ENCODE peak calls at places on chromosomes 16 and 17, in seven cellular contexts. G is psoas muscle, E is body of pancreas, K is left lung, P is ovary, N is colonic mucosa, T is K562. Y is an unnamed sample.

GRCh38 chr16:89137666-89138512 is 33.7 kb upstream of the CDH15 start:
- DNase-seq in G (no peak), E (no peak), K (peak), P (peak), N (no peak), T (no peak), Y (no peak)

GRCh38 chr17:18148586-18148985 is 35.0 kb upstream of the ALKBH5 start:
- DNase-seq in G (no peak), E (no peak), K (no peak), P (no peak), N (no peak), T (no peak), Y (no peak)

GRCh38 chr16:4021070-4021779 is 95.0 kb downstream of the ADCY9 start:
- DNase-seq in G (no peak), E (peak), K (peak), P (no peak), N (peak), T (no peak), Y (no peak)

GRCh38 chr17:34254146-34254545 is 939 bp upstream of the CCL2 start:
- DNase-seq in G (no peak), E (no peak), K (no peak), P (no peak), N (no peak), T (no peak), Y (no peak)

GRCh38 chr16:50156590-50156989 is 3.5 kb downstream of the TENT4B start:
- DNase-seq in G (no peak), E (no peak), K (no peak), P (no peak), N (no peak), T (no peak), Y (no peak)

GRCh38 chr16:17304124-17304813 is 166.5 kb downstream of the XYLT1 start:
- DNase-seq in G (no peak), E (peak), K (no peak), P (no peak), N (peak), T (no peak), Y (no peak)

GRCh38 chr16:27169511-27170071 is 33.7 kb upstream of the KDM8 start:
- DNase-seq in G (no peak), E (no peak), K (no peak), P (no peak), N (peak), T (no peak), Y (no peak)

GRCh38 chr16:87628940-87629339 is 26.6 kb downstream of the JPH3 start:
- DNase-seq in G (no peak), E (no peak), K (peak), P (no peak), N (no peak), T (no peak), Y (no peak)

GRCh38 chr17:66848496-66848895 is 13.6 kb downstream of the CACNG5 start:
- DNase-seq in G (no peak), E (no peak), K (no peak), P (no peak), N (no peak), T (no peak), Y (no peak)

DNA sequence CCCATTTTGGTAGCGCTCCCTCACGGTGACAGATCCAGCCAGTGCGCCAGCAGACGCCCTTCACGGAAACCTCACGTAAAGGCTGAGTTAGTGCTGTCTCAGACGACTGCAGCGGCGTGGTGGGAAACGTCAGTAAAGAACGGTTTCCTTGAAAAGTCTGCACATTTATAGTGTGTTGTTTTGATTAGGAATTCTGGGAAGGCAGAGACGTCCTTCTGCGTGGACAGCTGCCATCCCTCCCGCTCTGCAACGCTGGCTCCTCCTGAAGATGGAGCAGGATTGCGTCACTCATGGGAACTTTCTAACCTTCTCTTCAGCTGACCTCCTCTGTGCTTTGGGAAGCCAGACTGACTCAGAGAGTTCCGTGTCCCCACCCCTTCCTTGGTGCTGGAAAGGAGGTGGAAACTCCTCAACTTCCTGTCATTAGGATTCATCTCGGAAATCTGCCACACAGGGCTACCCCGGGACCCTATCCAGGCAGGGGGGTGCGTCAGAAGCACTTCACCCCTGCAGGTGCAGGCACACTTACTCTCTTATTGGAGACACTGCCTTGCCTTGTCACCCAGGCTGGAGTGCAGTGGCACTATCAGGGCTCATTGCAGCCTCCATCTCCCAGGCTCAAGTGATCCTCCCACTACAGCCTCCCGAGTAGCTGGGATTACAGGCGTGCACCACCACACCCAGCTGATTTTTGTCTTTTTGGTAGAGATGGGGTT is 24.3 kb upstream of the CRISPLD2 start:
- DNase-seq in G (peak), E (peak), K (peak), P (peak), N (peak), T (no peak), Y (no peak)
- H3K27ac ChIP-seq in G (peak), E (no peak), K (peak), P (peak), N (peak), T (no peak), Y (no peak)

GRCh38 chr17:63774982-63775290 is 966 bp downstream of the DDX42 start:
- DNase-seq in G (no peak), E (no peak), K (no peak), P (no peak), N (no peak), T (peak), Y (no peak)
- H3K27ac ChIP-seq in G (peak), E (peak), K (peak), P (no peak), N (peak), T (peak), Y (no peak)

DNA sequence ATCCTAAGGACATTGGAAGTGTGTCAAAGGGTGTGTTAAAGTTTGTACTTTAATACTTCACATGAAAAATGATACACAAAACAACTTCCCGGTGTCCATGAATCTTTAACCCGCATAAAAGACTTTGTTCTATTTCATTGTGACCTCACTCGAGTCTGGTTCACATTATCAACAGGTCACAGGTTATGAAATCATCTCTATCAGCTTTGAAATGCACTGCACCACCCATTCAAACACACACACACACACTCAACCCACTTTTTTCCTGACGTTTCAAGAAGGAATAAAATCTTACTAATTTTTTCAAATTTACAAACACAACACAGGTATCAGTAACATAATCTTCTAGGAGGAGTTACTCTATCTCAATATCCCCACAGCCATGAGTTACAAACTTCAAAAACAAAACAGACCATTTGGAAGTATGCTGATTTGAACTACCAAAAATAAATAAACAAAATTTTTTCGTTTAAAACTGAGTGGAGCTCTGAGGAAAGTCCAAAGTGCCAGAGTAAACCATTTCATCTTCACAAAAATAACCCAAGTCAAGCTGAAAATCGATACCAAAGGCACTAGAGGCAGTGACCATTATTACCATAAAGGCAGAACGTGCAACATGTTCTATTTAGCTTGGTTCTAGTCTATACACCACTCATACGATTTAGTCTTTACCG is 2.7 kb downstream of the ACOX1 start:
- DNase-seq in G (no peak), E (no peak), K (no peak), P (no peak), N (peak), T (peak), Y (no peak)
- H3K27ac ChIP-seq in G (peak), E (peak), K (peak), P (no peak), N (peak), T (peak), Y (no peak)

DNA sequence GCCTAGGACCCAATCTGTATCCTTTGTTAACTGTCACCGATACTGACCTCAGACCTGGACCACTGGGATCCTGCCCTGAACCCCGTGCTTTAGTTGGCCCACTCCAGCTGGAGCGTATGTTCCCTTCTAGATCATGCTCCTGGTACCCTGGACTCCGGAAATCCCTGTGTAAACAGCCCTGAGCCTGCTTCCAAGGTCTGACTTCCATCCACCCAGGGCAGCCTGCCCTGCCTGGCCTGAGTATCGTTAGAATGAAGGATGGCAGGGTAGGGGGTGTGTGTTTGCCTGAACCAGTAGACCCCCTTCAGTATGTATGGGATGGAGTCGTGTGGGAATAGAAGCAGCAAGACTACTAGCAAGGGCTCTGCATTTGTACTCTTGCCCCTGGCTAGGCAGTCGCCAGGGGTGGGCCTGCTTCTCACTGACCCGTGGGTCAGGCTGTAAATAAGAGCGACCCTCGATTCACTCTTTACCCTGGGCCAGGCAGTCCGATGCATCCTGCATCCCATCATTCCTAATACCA is 691 bp upstream of the TMEM98 start:
- DNase-seq in G (no peak), E (no peak), K (no peak), P (no peak), N (peak), T (no peak), Y (no peak)
- H3K27ac ChIP-seq in G (no peak), E (peak), K (peak), P (no peak), N (no peak), T (peak), Y (peak)

DNA sequence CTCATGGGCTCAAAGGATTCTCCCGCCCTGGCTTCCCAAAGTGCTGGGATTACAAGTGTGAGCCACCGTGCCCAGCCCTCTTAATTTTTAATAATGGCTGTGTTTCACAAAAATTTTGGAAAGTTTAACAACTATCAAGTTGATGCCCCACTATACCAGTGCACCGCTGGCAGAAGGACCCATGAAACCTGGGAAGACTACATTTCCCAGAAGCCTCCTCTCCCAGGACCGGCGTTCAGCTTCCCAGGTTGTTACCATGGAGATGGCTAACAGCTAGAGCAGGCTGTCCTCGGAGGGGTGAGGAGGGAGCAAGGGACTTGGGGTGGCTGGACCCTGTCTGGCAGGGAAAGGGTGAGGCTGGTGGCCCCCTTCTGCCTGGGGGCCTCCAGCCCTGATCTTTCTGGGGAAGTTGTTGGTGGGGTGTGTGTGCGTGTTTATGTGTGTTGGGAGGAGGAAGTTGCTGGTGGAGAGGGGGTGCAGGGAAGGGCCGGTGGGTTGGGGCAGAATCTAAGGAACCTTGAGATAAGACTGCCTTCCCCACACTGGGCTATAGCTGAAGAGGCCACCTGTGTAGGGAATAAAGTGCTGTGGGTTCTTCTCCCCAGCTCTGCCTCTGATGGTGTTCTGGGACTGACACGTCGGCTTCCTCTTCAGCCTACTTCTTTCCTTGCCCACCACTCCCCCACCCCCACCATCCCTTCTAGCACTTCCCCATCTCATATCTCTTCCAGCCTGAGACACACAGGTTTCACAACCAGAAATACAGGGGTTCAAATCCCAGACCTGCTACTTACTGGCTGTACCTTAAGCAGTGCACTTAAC is at the start of gene DRC7:
- DNase-seq in G (no peak), E (peak), K (no peak), P (no peak), N (peak), T (peak), Y (peak)
- H3K27ac ChIP-seq in G (no peak), E (peak), K (no peak), P (no peak), N (no peak), T (peak), Y (no peak)

GRCh38 chr16:11742536-11743307 is at the start of gene TXNDC11:
- DNase-seq in G (peak), E (peak), K (peak), P (peak), N (peak), T (peak), Y (peak)
- H3K27ac ChIP-seq in G (peak), E (peak), K (peak), P (peak), N (peak), T (peak), Y (peak)

GRCh38 chr16:81775570-81775969 is 3.5 kb upstream of the PLCG2 start:
- DNase-seq in G (no peak), E (no peak), K (no peak), P (no peak), N (no peak), T (no peak), Y (no peak)

GRCh38 chr16:81780350-81780749 is 1.3 kb downstream of the PLCG2 start:
- DNase-seq in G (no peak), E (no peak), K (no peak), P (no peak), N (no peak), T (no peak), Y (no peak)

GRCh38 chr16:81779540-81780320 is 639 bp downstream of the PLCG2 start:
- DNase-seq in G (peak), E (peak), K (peak), P (no peak), N (no peak), T (peak), Y (no peak)

GRCh38 chr16:81778231-81778630 is 860 bp upstream of the PLCG2 start:
- DNase-seq in G (no peak), E (no peak), K (no peak), P (no peak), N (no peak), T (no peak), Y (no peak)

DNA sequence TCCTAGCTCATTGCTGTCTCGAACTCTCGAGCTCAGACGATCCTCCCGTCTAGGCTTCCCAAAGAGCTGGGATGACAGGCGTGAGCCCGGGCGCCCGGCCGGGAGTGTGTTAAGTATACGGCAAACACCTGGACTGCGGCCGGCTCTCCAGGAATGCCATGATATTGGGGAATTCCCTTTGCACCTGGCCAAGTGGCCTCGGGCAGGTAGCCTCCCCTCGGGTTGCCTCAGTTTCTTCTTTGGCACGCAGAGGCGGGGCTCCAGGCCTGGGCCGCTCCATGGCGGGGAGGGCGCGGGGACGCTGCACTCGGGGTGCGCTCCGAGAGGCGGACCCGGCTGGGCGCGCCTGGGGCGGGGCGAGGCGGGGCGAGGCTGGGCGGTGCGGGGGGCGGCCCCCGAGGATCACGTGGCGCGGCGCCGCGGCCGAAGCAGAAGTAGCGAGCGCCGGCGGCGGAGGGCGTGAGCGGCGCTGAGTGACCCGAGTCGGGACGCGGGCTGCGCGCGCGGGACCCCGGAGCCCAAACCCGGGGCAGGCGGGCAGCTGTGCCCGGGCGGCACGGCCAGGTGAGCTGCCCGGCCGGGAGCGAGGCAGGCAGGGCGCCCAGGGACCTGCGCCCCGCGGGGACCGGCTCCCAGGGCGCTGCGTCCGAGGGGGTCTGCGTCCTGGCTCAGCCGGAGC is at the start of gene PLCG2:
- DNase-seq in G (peak), E (peak), K (peak), P (peak), N (peak), T (peak), Y (peak)
- H3K27ac ChIP-seq in G (no peak), E (peak), K (peak), P (no peak), N (peak), T (no peak), Y (no peak)

GRCh38 chr17:38898291-38898679 is 27.1 kb upstream of the LASP1NB start:
- DNase-seq in G (no peak), E (no peak), K (no peak), P (no peak), N (peak), T (no peak), Y (no peak)

GRCh38 chr17:38897176-38897575 is 27.3 kb downstream of the LASP1 start:
- DNase-seq in G (peak), E (peak), K (no peak), P (no peak), N (no peak), T (no peak), Y (peak)

GRCh38 chr17:38897671-38898290 is 27.6 kb upstream of the LASP1NB start:
- DNase-seq in G (no peak), E (no peak), K (no peak), P (no peak), N (no peak), T (no peak), Y (peak)

GRCh38 chr17:38894276-38894675 is 24.4 kb downstream of the LASP1 start:
- DNase-seq in G (no peak), E (peak), K (no peak), P (no peak), N (no peak), T (peak), Y (no peak)

DNA sequence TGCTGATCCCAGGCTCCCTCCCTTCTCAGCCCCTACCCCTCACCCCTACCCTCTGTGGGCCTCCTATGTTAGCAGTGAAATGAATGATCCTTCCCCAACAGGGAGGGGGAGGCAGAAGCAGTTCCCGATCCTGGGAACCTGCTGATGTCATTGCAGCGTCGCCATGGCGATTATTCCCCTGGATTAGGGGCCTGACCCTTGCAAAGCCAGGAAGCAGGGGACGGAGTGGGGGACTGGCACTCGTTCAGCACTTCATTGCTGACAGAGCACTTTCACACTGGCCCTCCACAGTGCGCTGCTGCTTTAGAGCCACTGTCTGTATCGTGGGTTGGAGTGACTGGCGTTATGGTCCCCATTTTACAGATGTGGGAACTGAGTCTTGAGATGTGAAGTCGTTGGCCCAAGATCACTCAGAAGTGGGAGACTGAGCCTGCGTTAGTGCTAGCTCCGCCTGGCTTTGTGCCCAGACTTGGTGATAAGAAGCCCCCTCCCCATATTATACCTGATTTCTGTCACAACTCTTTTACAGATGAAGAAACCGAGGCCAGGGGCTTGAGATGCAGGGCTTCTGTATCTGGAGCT is 26.6 kb downstream of the LASP1 start:
- DNase-seq in G (no peak), E (no peak), K (no peak), P (no peak), N (no peak), T (no peak), Y (no peak)
- H3K27ac ChIP-seq in G (peak), E (no peak), K (no peak), P (no peak), N (no peak), T (no peak), Y (peak)

GRCh38 chr16:73032548-73033270 is 15.2 kb downstream of the ZFHX3 start:
- DNase-seq in G (no peak), E (no peak), K (no peak), P (no peak), N (no peak), T (no peak), Y (no peak)

GRCh38 chr16:73034374-73034773 is 13.6 kb downstream of the ZFHX3 start:
- DNase-seq in G (no peak), E (no peak), K (no peak), P (no peak), N (no peak), T (no peak), Y (no peak)

GRCh38 chr16:73036074-73036826 is 11.7 kb downstream of the ZFHX3 start:
- DNase-seq in G (no peak), E (no peak), K (no peak), P (no peak), N (no peak), T (no peak), Y (no peak)

GRCh38 chr16:73031155-73031866 is 16.6 kb downstream of the ZFHX3 start:
- DNase-seq in G (no peak), E (no peak), K (no peak), P (no peak), N (no peak), T (no peak), Y (no peak)

GRCh38 chr16:73033271-73033998 is 14.5 kb downstream of the ZFHX3 start:
- DNase-seq in G (no peak), E (no peak), K (no peak), P (no peak), N (no peak), T (no peak), Y (no peak)
- H3K27ac ChIP-seq in G (peak), E (no peak), K (no peak), P (no peak), N (no peak), T (no peak), Y (peak)